ENCODE peak calls at places on chromosomes 13 and 19, in ten cellular contexts. B is NCI-H1092, Z is NCI-H774, Y is glomerular endothelial cell, G is AG08395, A is iris pigment epithelial cell, T is RWPE1, E is upper lobe of left lung, Q is RPMI7951, U is cardiac fibroblast. N is an unnamed sample.

GRCh38 chr13:40190656-40191100 is 475.8 kb downstream of the FOXO1 start:
- DNase-seq in B (no peak), Z (no peak), Y (peak), G (peak), A (peak), T (peak), E (no peak), Q (peak), U (peak), N (no peak)

GRCh38 chr19:18046066-18046718 is 38.2 kb downstream of the ARRDC2 start:
- DNase-seq in B (no peak), Z (no peak), Y (no peak), G (peak), A (peak), T (peak), E (no peak), Q (peak), U (peak), N (no peak)

GRCh38 chr13:106083620-106084350 is 451.7 kb downstream of the EFNB2 start:
- DNase-seq in B (no peak), Z (no peak), Y (peak), G (peak), A (peak), T (peak), E (no peak), Q (peak), U (peak), N (no peak)

GRCh38 chr19:46821512-46822359 is 28.9 kb downstream of the AP2S1 start:
- DNase-seq in B (no peak), Z (no peak), Y (no peak), G (no peak), A (no peak), T (no peak), E (peak), Q (no peak), U (no peak), N (no peak)

GRCh38 chr13:99442273-99442895 is 58.9 kb upstream of the TM9SF2 start:
- DNase-seq in B (peak), Z (peak), Y (peak), G (peak), A (peak), T (peak), E (no peak), Q (peak), U (peak), N (peak)

GRCh38 chr19:53600217-53600616 is 31.6 kb upstream of the DPRX start:
- DNase-seq in B (no peak), Z (no peak), Y (peak), G (no peak), A (no peak), T (no peak), E (no peak), Q (no peak), U (no peak), N (no peak)

GRCh38 chr19:13262450-13262849 is 112.2 kb downstream of the IER2 start:
- DNase-seq in B (no peak), Z (no peak), Y (peak), G (peak), A (peak), T (peak), E (no peak), Q (peak), U (peak), N (no peak)

GRCh38 chr13:68019901-68020300 is 789.8 kb upstream of the PCDH9 start:
- DNase-seq in B (no peak), Z (no peak), Y (no peak), G (no peak), A (no peak), T (no peak), E (no peak), Q (no peak), U (no peak), N (no peak)

GRCh38 chr13:103140001-103140671 is 73.9 kb upstream of the SLC10A2 start:
- DNase-seq in B (peak), Z (no peak), Y (no peak), G (no peak), A (peak), T (peak), E (no peak), Q (peak), U (peak), N (no peak)